ENCODE peak calls at places on chromosomes 16 and 17, in four cellular contexts. T, X, R and E are unnamed samples.

GRCh38 chr16:87303431-87303930 is 13.7 kb downstream of the C16orf95 start:
- DNase-seq in T (no peak), X (no peak), R (no peak), E (no peak)

GRCh38 chr16:69270395-69270794 is 40.8 kb upstream of the VPS4A start:
- DNase-seq in T (peak; percentile 66), X (peak; percentile 29), R (peak; percentile 20), E (no peak)

GRCh38 chr17:76633628-76634328 is 9.8 kb downstream of the ST6GALNAC1 start:
- DNase-seq in T (no peak), X (no peak), R (no peak), E (no peak)

GRCh38 chr16:9039208-9039607 is 52.2 kb upstream of the HAPSTR1 start:
- DNase-seq in T (no peak), X (peak; percentile 51), R (peak; percentile 27), E (peak; percentile 46)

GRCh38 chr16:6020162-6020980 is 922.8 kb upstream of the EEF2KMT start:
- DNase-seq in T (no peak), X (no peak), R (no peak), E (no peak)

GRCh38 chr17:13209091-13209490 is 191.3 kb upstream of the ELAC2 start:
- DNase-seq in T (no peak), X (peak; percentile 55), R (peak; percentile 34), E (peak; percentile 32)

GRCh38 chr16:19502395-19503131 is 19.3 kb downstream of the GDE1 start:
- DNase-seq in T (peak; percentile 72), X (peak; percentile 86), R (peak; percentile 85), E (peak; percentile 79)

GRCh38 chr17:1649844-1650409 is at the start of gene RILP:
- DNase-seq in T (peak; percentile 25), X (peak; percentile 55), R (peak; percentile 62), E (peak; percentile 78)

GRCh38 chr17:42531455-42532354 is 4.3 kb upstream of the NAGLU start:
- DNase-seq in T (peak; percentile 54), X (peak; percentile 48), R (peak; percentile 50), E (peak; percentile 58)

GRCh38 chr16:66171578-66171977 is 194.9 kb upstream of the CDH5 start:
- DNase-seq in T (no peak), X (no peak), R (no peak), E (no peak)

GRCh38 chr16:67034478-67034877 is 5.5 kb downstream of the CBFB start:
- DNase-seq in T (peak; percentile 49), X (peak; percentile 53), R (peak; percentile 43), E (no peak)

GRCh38 chr16:17273142-17273561 is 197.6 kb downstream of the XYLT1 start:
- DNase-seq in T (peak; percentile 94), X (peak; percentile 79), R (peak; percentile 59), E (peak; percentile 20)

GRCh38 chr16:86038923-86039310 is 140.0 kb downstream of the IRF8 start:
- DNase-seq in T (no peak), X (no peak), R (no peak), E (no peak)

GRCh38 chr17:27651411-27652345 is 20.7 kb downstream of the LGALS9 start:
- DNase-seq in T (peak; percentile 19), X (peak; percentile 62), R (peak; percentile 58), E (peak; percentile 55)

GRCh38 chr16:57948027-57948426 is 22.9 kb downstream of the CNGB1 start:
- DNase-seq in T (no peak), X (no peak), R (no peak), E (no peak)

GRCh38 chr17:59848778-59849177 is 44.0 kb downstream of the TUBD1 start:
- DNase-seq in T (peak; percentile 94), X (peak; percentile 91), R (peak; percentile 85), E (peak; percentile 77)

GRCh38 chr17:76556759-76557367 is 17.0 kb downstream of the PRCD start:
- DNase-seq in T (peak; percentile 55), X (peak; percentile 83), R (peak; percentile 80), E (peak; percentile 69)

GRCh38 chr16:72536673-72537435 is 364.9 kb upstream of the PMFBP1 start:
- DNase-seq in T (peak; percentile 84), X (peak; percentile 21), R (peak; percentile 17), E (no peak)

GRCh38 chr17:49190932-49191331 is 19.4 kb downstream of the GNGT2 start:
- DNase-seq in T (no peak), X (no peak), R (no peak), E (no peak)

GRCh38 chr16:66511615-66512500 is 38.1 kb downstream of the TK2 start:
- DNase-seq in T (peak; percentile 86), X (peak; percentile 80), R (peak; percentile 74), E (peak; percentile 79)

GRCh38 chr17:47064684-47065083 is 85.6 kb upstream of the RPRML start:
- DNase-seq in T (no peak), X (no peak), R (no peak), E (no peak)

GRCh38 chr17:47063475-47063874 is 84.4 kb upstream of the RPRML start:
- DNase-seq in T (no peak), X (no peak), R (no peak), E (no peak)

GRCh38 chr17:47072881-47073280 is 93.8 kb upstream of the RPRML start:
- DNase-seq in T (peak; percentile 83), X (no peak), R (no peak), E (no peak)

GRCh38 chr17:47066095-47066494 is 87.0 kb upstream of the RPRML start:
- DNase-seq in T (no peak), X (peak; percentile 6), R (peak; percentile 3), E (no peak)

GRCh38 chr17:47066841-47067682 is 88.0 kb upstream of the RPRML start:
- DNase-seq in T (peak; percentile 94), X (peak; percentile 94), R (peak; percentile 95), E (peak; percentile 89)
- TF ChIP-seq CTCF in T (peak; percentile 31), X (peak; percentile 26), R (no peak), E (no peak)

DNA sequence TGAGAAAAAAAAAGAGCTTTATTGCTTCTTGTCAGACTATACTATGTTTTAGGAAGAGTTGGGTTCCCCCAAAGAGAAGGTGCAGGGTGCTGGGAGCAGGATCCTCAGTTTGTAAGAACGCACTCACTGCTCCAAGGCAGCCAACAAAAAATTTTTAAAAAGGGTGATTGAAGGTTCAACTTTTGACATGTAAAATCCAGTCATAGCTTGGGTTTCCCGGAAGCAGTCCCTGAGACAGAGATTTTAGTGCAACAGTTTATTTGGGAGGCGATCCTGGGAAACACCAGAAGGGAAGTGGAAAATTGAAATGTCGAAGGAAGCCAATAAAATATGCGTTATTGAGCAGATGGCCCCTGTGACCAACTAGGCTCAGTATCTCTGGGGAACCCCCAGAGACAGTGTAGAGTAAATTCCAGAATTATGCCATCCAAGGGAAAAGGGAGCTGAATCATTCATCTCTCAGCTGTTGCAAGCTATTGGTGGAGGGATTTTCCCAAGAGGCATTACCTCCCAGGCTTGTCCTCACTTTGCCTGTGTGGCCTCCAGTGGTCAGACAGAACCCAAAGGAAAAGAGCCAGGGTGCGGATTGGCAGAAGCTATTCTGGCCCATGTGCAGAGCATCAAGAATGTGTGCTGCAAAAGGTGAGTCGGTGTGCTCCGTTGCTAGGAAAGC is 72.8 kb downstream of the HS3ST3B1 start:
- DNase-seq in T (peak; percentile 37), X (peak; percentile 53), R (peak; percentile 23), E (peak; percentile 51)
- TF ChIP-seq CTCF in T (no peak), X (no peak), R (no peak), E (no peak)

DNA sequence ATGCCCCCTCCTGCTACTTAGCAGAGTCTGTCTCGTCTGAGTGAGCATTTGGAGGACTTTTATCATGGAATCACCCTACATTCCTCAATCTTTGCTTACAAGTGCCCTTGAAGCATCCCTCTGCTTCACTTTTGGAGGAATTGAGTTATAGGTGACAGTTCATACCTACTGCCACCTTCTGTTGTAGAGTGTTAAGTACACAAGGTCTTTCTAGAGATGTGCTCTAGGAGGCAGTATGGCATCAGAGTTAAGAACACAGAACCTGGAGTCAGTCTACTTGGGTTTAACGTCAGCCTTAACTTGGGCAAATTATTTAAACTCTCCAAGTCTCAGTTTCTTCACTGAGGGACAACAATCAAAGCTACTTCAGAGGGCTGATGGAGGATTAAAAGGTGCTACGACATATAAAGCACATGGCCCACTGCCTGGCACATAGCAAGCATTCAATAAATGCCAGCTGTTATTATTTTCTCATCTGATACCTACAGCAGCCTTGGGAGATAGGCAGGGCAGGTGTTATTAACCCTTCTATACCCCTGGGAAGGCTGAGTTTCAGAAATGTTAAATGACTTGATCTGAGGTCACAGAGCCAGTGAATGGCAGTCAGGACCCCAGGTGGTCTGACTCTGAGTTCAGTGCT is 62.2 kb downstream of the UTP18 start:
- DNase-seq in T (peak; percentile 14), X (peak; percentile 51), R (peak; percentile 33), E (peak; percentile 51)
- TF ChIP-seq CTCF in T (peak; percentile 36), X (peak; percentile 47), R (peak; percentile 39), E (peak; percentile 37)

GRCh38 chr17:10349403-10349802 is 23.4 kb downstream of the MYH13 start:
- DNase-seq in T (no peak), X (peak; percentile 10), R (no peak), E (no peak)
- TF ChIP-seq CTCF in T (peak; percentile 26), X (peak; percentile 23), R (peak; percentile 27), E (no peak)

DNA sequence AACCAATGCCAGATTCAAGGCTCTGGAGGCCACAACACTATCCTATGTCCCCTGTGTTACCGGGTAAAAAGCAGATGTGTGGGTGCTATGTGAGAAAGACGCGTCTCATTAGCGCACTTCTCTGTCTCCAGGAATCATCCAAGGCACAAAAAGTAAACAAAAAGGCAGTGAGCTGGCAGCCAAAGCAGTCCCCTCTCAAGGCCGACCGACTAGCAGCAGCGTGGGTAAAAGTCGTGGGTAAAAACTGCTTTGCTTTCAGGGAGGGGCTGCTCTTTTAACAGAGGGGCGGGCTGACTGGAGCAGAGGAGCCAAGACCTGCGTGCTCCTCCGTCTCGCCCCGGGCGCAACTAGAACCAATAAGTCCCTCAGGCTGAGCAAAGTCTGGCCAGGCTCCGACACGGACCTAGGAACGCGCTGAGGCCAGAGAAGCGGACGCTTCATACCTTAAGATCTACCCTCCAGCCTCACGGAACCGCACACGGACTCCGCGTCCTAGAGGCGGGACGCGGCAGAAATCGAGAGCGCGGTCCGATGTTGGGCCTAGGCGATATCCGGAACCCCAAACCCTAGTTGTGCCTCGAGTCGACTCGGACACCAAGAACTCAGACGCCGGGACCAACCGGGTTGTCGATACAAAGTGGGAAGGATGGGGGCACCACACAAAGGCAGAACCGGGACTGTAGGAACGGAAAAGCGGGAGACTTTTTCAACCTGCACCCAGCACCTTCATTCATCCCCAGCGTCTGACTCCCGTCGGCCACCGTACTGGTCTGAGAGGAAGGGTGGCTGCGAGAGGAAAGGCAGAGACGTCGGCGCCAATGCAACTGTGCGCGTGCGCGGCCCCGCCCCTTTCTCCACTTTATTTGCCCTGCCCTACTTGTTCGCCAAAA is at the start of gene INTS2:
- DNase-seq in T (peak; percentile 96), X (peak; percentile 97), R (peak; percentile 97), E (peak; percentile 96)
- TF ChIP-seq CTCF in T (no peak), X (no peak), R (no peak), E (no peak)

GRCh38 chr16:49739381-49739780 is 116.5 kb downstream of the ZNF423 start:
- DNase-seq in T (no peak), X (no peak), R (no peak), E (peak; percentile 5)
- TF ChIP-seq CTCF in T (peak; percentile 10), X (peak; percentile 6), R (no peak), E (no peak)

GRCh38 chr16:22189473-22190168 is 16.5 kb upstream of the EEF2K start:
- DNase-seq in T (peak; percentile 56), X (peak; percentile 56), R (peak; percentile 63), E (peak; percentile 35)

GRCh38 chr16:22186517-22186916 is 19.6 kb upstream of the EEF2K start:
- DNase-seq in T (no peak), X (no peak), R (no peak), E (no peak)

GRCh38 chr16:22188267-22188594 is 17.8 kb upstream of the EEF2K start:
- DNase-seq in T (no peak), X (no peak), R (no peak), E (no peak)

GRCh38 chr16:22190169-22191088 is 15.6 kb upstream of the EEF2K start:
- DNase-seq in T (peak; percentile 99), X (peak; percentile 100), R (peak; percentile 100), E (peak; percentile 99)

GRCh38 chr16:22188595-22189442 is 17.3 kb upstream of the EEF2K start:
- DNase-seq in T (peak; percentile 91), X (peak; percentile 97), R (peak; percentile 96), E (peak; percentile 89)
- TF ChIP-seq CTCF in T (peak; percentile 94), X (peak; percentile 88), R (peak; percentile 84), E (peak; percentile 85)